ENCODE peak calls at places on chromosomes 5 and 9, in eight cellular contexts. S, R, I, T, L, B, Y and K are unnamed samples.

GRCh38 chr5:59342181-59342580 is 551.3 kb downstream of the PDE4D start:
- DNase-seq in L (no peak), R (no peak), B (no peak), S (no peak), Y (no peak), T (no peak), I (no peak), K (no peak)

GRCh38 chr9:107176701-107177100 is 106.4 kb upstream of the RAD23B start:
- DNase-seq in T (peak; percentile 58), S (no peak), L (peak; percentile 83), Y (peak; percentile 25), B (no peak), R (no peak), I (no peak), K (no peak)

GRCh38 chr9:14245901-14246525 is 67.9 kb downstream of the NFIB start:
- DNase-seq in Y (peak; percentile 30), R (no peak), T (no peak), L (peak; percentile 68), I (no peak), B (no peak), S (no peak), K (no peak)

GRCh38 chr9:7844283-7844682 is 44.7 kb upstream of the DMAC1 start:
- DNase-seq in I (peak; percentile 55), S (no peak), Y (peak; percentile 45), R (peak; percentile 4), T (no peak), L (no peak), B (no peak), K (no peak)

GRCh38 chr5:146426853-146427618 is 20.1 kb upstream of the TCERG1 start:
- DNase-seq in T (no peak), L (peak; percentile 54), B (no peak), I (no peak), Y (peak; percentile 61), R (no peak), S (no peak), K (no peak)

GRCh38 chr5:522899-523657 is 1.2 kb downstream of the SLC9A3 start:
- DNase-seq in S (no peak), R (no peak), T (no peak), B (no peak), Y (no peak), I (peak; percentile 73), L (no peak), K (no peak)

GRCh38 chr9:85553475-85553874 is 188.3 kb downstream of the AGTPBP1 start:
- DNase-seq in T (no peak), I (no peak), R (no peak), Y (no peak), B (no peak), S (no peak), L (no peak), K (no peak)

GRCh38 chr9:132586830-132587483 is 4.6 kb downstream of the BARHL1 start:
- DNase-seq in R (no peak), B (no peak), T (no peak), Y (no peak), L (no peak), S (no peak), I (peak; percentile 72), K (no peak)

GRCh38 chr5:74149395-74149794 is 491.1 kb downstream of the ENC1 start:
- DNase-seq in R (peak; percentile 31), T (peak; percentile 70), Y (peak; percentile 70), B (no peak), L (peak; percentile 81), S (no peak), I (no peak), K (peak; percentile 53)

GRCh38 chr9:3960661-3961144 is 339.2 kb downstream of the GLIS3 start:
- DNase-seq in T (no peak), I (no peak), Y (peak; percentile 77), B (no peak), S (peak; percentile 18), R (no peak), L (peak; percentile 73), K (no peak)

GRCh38 chr9:129281506-129282145 is 103.6 kb upstream of the IER5L start:
- DNase-seq in S (no peak), B (no peak), T (no peak), L (no peak), I (peak; percentile 45), R (no peak), Y (no peak), K (no peak)

GRCh38 chr5:32057157-32058096 is 116.7 kb downstream of the GOLPH3 start:
- DNase-seq in B (no peak), I (no peak), R (no peak), Y (peak; percentile 72), L (peak; percentile 75), T (no peak), S (no peak), K (no peak)

GRCh38 chr9:106718996-106719395 is 144.0 kb upstream of the ZNF462 start:
- DNase-seq in S (peak; percentile 31), R (no peak), T (peak; percentile 26), I (no peak), B (no peak), L (peak; percentile 52), Y (peak; percentile 56), K (no peak)

GRCh38 chr5:103014983-103015382 is 105.0 kb downstream of the GIN1 start:
- DNase-seq in B (no peak), L (peak; percentile 21), T (peak; percentile 40), I (no peak), Y (peak; percentile 75), R (no peak), S (no peak), K (no peak)

GRCh38 chr9:75175395-75175794 is 87.1 kb downstream of the OSTF1 start:
- DNase-seq in T (no peak), B (no peak), Y (no peak), I (no peak), L (no peak), R (no peak), S (no peak), K (no peak)

GRCh38 chr5:108749130-108749861 is 1.6 kb downstream of the FER start:
- DNase-seq in S (no peak), Y (no peak), T (no peak), L (no peak), R (peak; percentile 16), I (no peak), B (peak; percentile 56), K (no peak)

GRCh38 chr5:76807296-76807695 is 11.5 kb upstream of the F2RL1 start:
- DNase-seq in R (no peak), L (peak; percentile 57), Y (peak; percentile 76), S (peak; percentile 90), B (no peak), T (no peak), I (peak; percentile 70), K (no peak)

GRCh38 chr9:86303316-86303975 is 21.1 kb upstream of the ISCA1 start:
- DNase-seq in R (no peak), Y (no peak), B (no peak), L (no peak), T (no peak), S (no peak), I (no peak), K (no peak)

GRCh38 chr5:132487841-132488555 is 2.6 kb downstream of the IRF1 start:
- DNase-seq in S (no peak), B (no peak), R (no peak), T (no peak), L (no peak), I (peak; percentile 29), Y (no peak), K (no peak)

GRCh38 chr9:91033802-91034201 is 232.2 kb downstream of the SYK start:
- DNase-seq in L (no peak), R (no peak), I (peak; percentile 88), B (no peak), S (no peak), T (no peak), Y (no peak), K (no peak)

DNA sequence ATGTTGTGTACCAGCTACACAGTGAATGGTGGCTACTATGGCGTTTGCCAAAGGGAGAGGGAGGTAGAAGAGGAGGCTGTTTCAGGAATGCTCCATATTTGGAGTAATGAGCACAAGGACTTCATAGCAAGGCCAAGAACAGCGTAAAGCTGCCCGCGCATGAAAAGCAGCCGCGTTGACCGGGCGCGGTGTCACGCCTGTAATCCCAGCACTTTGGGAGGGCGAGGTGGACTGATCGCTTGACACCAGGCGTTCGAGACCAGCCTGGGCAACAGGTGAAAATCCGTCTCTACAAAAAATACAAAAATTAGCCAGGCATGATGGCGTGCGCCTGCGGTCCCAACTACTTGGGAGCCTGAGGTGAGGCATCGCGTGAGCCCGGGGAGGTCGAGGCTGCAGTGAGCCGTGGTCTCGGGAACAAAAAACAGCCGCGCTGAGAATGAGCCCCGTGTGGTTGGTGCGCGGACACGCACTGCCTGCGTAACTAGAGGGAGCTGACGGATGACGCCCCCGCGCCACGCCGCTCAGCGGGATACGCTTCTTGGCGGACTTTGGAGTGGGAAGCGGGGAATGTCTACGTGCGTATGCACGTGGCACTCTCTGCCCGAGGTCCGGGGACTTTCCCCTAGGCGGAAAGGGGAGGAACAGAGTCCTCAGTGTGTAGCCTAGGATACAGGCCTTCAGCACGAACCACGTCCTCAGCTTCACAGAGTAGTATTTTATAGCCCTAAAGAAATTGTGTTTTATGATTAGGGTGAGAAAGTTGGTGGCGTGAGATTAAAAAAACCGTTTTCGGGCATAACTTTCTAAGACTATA is at the start of gene RMRP:
- DNase-seq in L (peak; percentile 100), B (peak; percentile 91), R (peak; percentile 94), Y (peak; percentile 100), T (peak; percentile 99), I (peak; percentile 97), S (peak; percentile 99), K (peak; percentile 100)
- TF ChIP-seq CTCF in L (peak; percentile 26), B (peak; percentile 54), R (peak; percentile 24), Y (peak; percentile 34), T (peak; percentile 42), I (peak; percentile 56), S (peak; percentile 15), K (no peak)

DNA sequence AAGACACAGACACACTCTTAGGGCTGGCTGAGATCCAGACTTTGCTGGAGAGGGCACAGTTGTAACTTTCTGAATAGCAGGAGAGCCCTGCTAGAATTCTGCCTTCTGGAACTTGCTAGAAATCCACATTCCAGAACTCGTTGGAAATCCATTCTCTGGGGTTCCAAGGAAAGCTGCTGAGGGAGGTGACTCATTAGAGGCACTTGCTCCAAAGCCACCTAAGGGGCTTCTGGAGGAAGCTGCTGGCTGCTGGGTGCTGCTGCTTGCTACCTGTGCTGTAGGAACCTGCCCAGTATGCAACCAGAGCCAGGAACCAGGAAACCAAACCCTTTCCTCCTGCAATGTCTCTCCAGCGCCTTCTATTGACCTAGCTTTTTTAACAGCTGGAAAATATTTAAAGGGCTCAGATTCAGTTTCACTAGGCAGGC is 4.1 kb upstream of the TLE4 start:
- DNase-seq in L (no peak), Y (no peak), T (no peak), R (no peak), S (no peak), I (peak; percentile 51), B (no peak), K (no peak)
- TF ChIP-seq CTCF in L (no peak), Y (no peak), T (no peak), R (no peak), S (peak; percentile 6), I (peak; percentile 28), B (no peak), K (no peak)

GRCh38 chr9:134863941-134864820 is 16.4 kb upstream of the FCN2 start:
- DNase-seq in Y (no peak), R (no peak), T (no peak), B (no peak), I (peak; percentile 38), S (no peak), L (peak; percentile 69), K (no peak)
- TF ChIP-seq CTCF in Y (no peak), R (no peak), T (no peak), B (no peak), I (no peak), S (no peak), L (no peak), K (no peak)

GRCh38 chr5:116472274-116472673 is 102.3 kb downstream of the SEMA6A start:
- DNase-seq in Y (no peak), T (no peak), I (no peak), B (no peak), R (no peak), S (no peak), L (no peak), K (no peak)
- TF ChIP-seq CTCF in Y (no peak), T (no peak), I (peak; percentile 41), B (peak; percentile 30), R (no peak), S (no peak), L (no peak), K (no peak)